ENCODE peak calls at places on chromosomes 3 and 15, in eight cellular contexts. L is activated naive CD4-positive, alpha-beta T cell treated with anti-CD3 and anti-CD28 coated beads, Interleukin-2, amount 10 ng/mL, durations not matched to agents 7 days and 5 days; S is AG04450; N is A172; E is ELR; J is SK-N-MC; Z is body of pancreas; I is tibial nerve. Q is an unnamed sample.

GRCh38 chr15:58057559-58057958 is 8.0 kb downstream of the ALDH1A2 start:
- DNase-seq in L (no peak), S (no peak), N (peak), E (no peak), J (no peak), Z (no peak), I (no peak), Q (no peak)

GRCh38 chr3:157087398-157088132 is 72.4 kb downstream of the CCNL1 start:
- DNase-seq in L (no peak), S (no peak), N (peak), E (peak), J (no peak), Z (no peak), I (no peak), Q (no peak)

GRCh38 chr3:124557433-124558232 is 172.6 kb upstream of the UMPS start:
- DNase-seq in L (no peak), S (peak), N (peak), E (peak), J (peak), Z (peak), I (no peak), Q (peak)

GRCh38 chr15:71238926-71239325 is 123.7 kb downstream of the THSD4 start:
- DNase-seq in L (no peak), S (no peak), N (no peak), E (peak), J (no peak), Z (no peak), I (no peak), Q (no peak)

GRCh38 chr3:197022405-197023231 is 7.0 kb downstream of the MELTF start:
- DNase-seq in L (no peak), S (no peak), N (no peak), E (no peak), J (no peak), Z (no peak), I (no peak), Q (no peak)

GRCh38 chr3:27542469-27542868 is 58.3 kb upstream of the SLC4A7 start:
- DNase-seq in L (no peak), S (no peak), N (no peak), E (no peak), J (no peak), Z (no peak), I (no peak), Q (no peak)

GRCh38 chr3:112097378-112097777 is 11.2 kb downstream of the C3orf52 start:
- DNase-seq in L (no peak), S (peak), N (peak), E (peak), J (no peak), Z (peak), I (no peak), Q (peak)

GRCh38 chr3:183551930-183552329 is 3.6 kb downstream of the KLHL6 start:
- DNase-seq in L (no peak), S (no peak), N (no peak), E (no peak), J (no peak), Z (no peak), I (no peak), Q (no peak)

GRCh38 chr3:37810788-37811187 is 50.9 kb upstream of the CTDSPL start:
- DNase-seq in L (no peak), S (no peak), N (no peak), E (no peak), J (no peak), Z (no peak), I (no peak), Q (no peak)

GRCh38 chr15:90557651-90558084 is 27.9 kb downstream of the CRTC3 start:
- DNase-seq in L (no peak), S (no peak), N (peak), E (no peak), J (no peak), Z (peak), I (peak), Q (no peak)

GRCh38 chr3:56633602-56634371 is 49.3 kb downstream of the TASOR start:
- DNase-seq in L (no peak), S (no peak), N (no peak), E (no peak), J (no peak), Z (no peak), I (no peak), Q (no peak)